ENCODE peak calls at places on chromosome 22, in ten cellular contexts. L is posterior vena cava, O is AG08396, A is osteocyte, F is T-helper 1 cell, K is progenitor cell of endocrine pancreas, S is nephron progenitor cell, X is GM19239, M is NCI-H2171, N is hypothalamus. T is an unnamed sample.

GRCh38 chr22:50507991-50508884 is at the start of gene NCAPH2:
- DNase-seq in L (peak), O (peak), A (no peak), F (no peak), K (no peak), S (peak), X (peak), M (peak), N (peak), T (peak)

GRCh38 chr22:45683248-45683647 is 11.6 kb downstream of the ATXN10 start:
- DNase-seq in L (no peak), O (no peak), A (no peak), F (no peak), K (no peak), S (no peak), X (no peak), M (no peak), N (no peak), T (no peak)

GRCh38 chr22:33210129-33210784 is 152.1 kb upstream of the SYN3 start:
- DNase-seq in L (no peak), O (peak), A (no peak), F (no peak), K (peak), S (peak), X (peak), M (peak), N (peak), T (peak)

GRCh38 chr22:48489551-48490512 is 1337.8 kb downstream of the BRD1 start:
- DNase-seq in L (no peak), O (peak), A (peak), F (no peak), K (no peak), S (peak), X (no peak), M (peak), N (no peak), T (no peak)

GRCh38 chr22:41940853-41941765 is 5.8 kb downstream of the CENPM start:
- DNase-seq in L (peak), O (peak), A (peak), F (peak), K (peak), S (peak), X (no peak), M (peak), N (peak), T (no peak)

GRCh38 chr22:19042285-19043110 is 79.7 kb downstream of the DGCR2 start:
- DNase-seq in L (peak), O (no peak), A (no peak), F (no peak), K (no peak), S (no peak), X (no peak), M (no peak), N (no peak), T (no peak)

GRCh38 chr22:48223488-48224190 is 1461.2 kb downstream of the TBC1D22A start:
- DNase-seq in L (no peak), O (no peak), A (peak), F (no peak), K (no peak), S (no peak), X (no peak), M (no peak), N (no peak), T (no peak)

GRCh38 chr22:42473484-42474193 is 41.4 kb upstream of the NFAM1 start:
- DNase-seq in L (no peak), O (peak), A (no peak), F (no peak), K (no peak), S (no peak), X (no peak), M (peak), N (peak), T (no peak)

GRCh38 chr22:48310740-48311139 is 1516.9 kb downstream of the BRD1 start:
- DNase-seq in L (no peak), O (no peak), A (no peak), F (no peak), K (no peak), S (no peak), X (no peak), M (no peak), N (no peak), T (no peak)

GRCh38 chr22:35622132-35622913 is 5.2 kb upstream of the MB start:
- DNase-seq in L (no peak), O (no peak), A (no peak), F (no peak), K (no peak), S (peak), X (no peak), M (no peak), N (no peak), T (no peak)

GRCh38 chr22:38844661-38845367 is 986 bp upstream of the NPTXR start:
- DNase-seq in L (no peak), O (no peak), A (no peak), F (no peak), K (no peak), S (no peak), X (no peak), M (no peak), N (no peak), T (no peak)

GRCh38 chr22:35944458-35944857 is 84.2 kb downstream of the RBFOX2 start:
- DNase-seq in L (no peak), O (no peak), A (no peak), F (no peak), K (no peak), S (no peak), X (no peak), M (no peak), N (no peak), T (no peak)

GRCh38 chr22:47409501-47410275 is 647.2 kb downstream of the TBC1D22A start:
- DNase-seq in L (no peak), O (no peak), A (peak), F (no peak), K (no peak), S (no peak), X (no peak), M (no peak), N (no peak), T (no peak)

GRCh38 chr22:43843783-43844530 is 18.4 kb downstream of the SULT4A1 start:
- DNase-seq in L (no peak), O (no peak), A (no peak), F (no peak), K (no peak), S (no peak), X (no peak), M (no peak), N (no peak), T (no peak)

GRCh38 chr22:38219644-38220043 is 17.9 kb downstream of the MAFF start:
- DNase-seq in L (no peak), O (no peak), A (no peak), F (no peak), K (no peak), S (no peak), X (no peak), M (peak), N (no peak), T (no peak)

GRCh38 chr22:50150161-50151129 is 20.1 kb upstream of the PANX2 start:
- DNase-seq in L (peak), O (no peak), A (no peak), F (no peak), K (no peak), S (no peak), X (no peak), M (peak), N (no peak), T (no peak)

GRCh38 chr22:44919691-44920090 is 90.1 kb downstream of the PHF21B start:
- DNase-seq in L (peak), O (no peak), A (no peak), F (no peak), K (no peak), S (no peak), X (no peak), M (no peak), N (no peak), T (no peak)

GRCh38 chr22:27970596-27971220 is 51.7 kb upstream of the PITPNB start:
- DNase-seq in L (no peak), O (no peak), A (no peak), F (no peak), K (no peak), S (no peak), X (no peak), M (no peak), N (no peak), T (no peak)

GRCh38 chr22:39959640-39960447 is at the start of gene TMA7B:
- DNase-seq in L (no peak), O (peak), A (no peak), F (peak), K (no peak), S (peak), X (no peak), M (no peak), N (peak), T (no peak)

GRCh38 chr22:45105281-45105700 is 58.4 kb upstream of the NUP50 start:
- DNase-seq in L (peak), O (no peak), A (no peak), F (no peak), K (no peak), S (no peak), X (no peak), M (peak), N (no peak), T (no peak)

GRCh38 chr22:36445158-36445668 is 36.2 kb downstream of the TXN2 start:
- DNase-seq in L (peak), O (peak), A (no peak), F (no peak), K (no peak), S (no peak), X (no peak), M (no peak), N (no peak), T (no peak)

GRCh38 chr22:36253523-36254490 is 874 bp downstream of the APOL1 start:
- DNase-seq in L (peak), O (no peak), A (no peak), F (no peak), K (no peak), S (no peak), X (no peak), M (no peak), N (peak), T (no peak)

GRCh38 chr22:46425011-46425410 is 89.5 kb downstream of the TRMU start:
- DNase-seq in L (no peak), O (peak), A (no peak), F (no peak), K (no peak), S (no peak), X (no peak), M (no peak), N (no peak), T (no peak)

GRCh38 chr22:30266445-30267381 is at the start of gene OSM:
- DNase-seq in L (peak), O (no peak), A (no peak), F (peak), K (no peak), S (no peak), X (no peak), M (no peak), N (no peak), T (no peak)

GRCh38 chr22:42803454-42803853 is 53.6 kb downstream of the ARFGAP3 start:
- DNase-seq in L (peak), O (no peak), A (no peak), F (no peak), K (no peak), S (no peak), X (no peak), M (peak), N (no peak), T (no peak)

GRCh38 chr22:27032121-27032761 is 374.9 kb downstream of the MIAT start:
- DNase-seq in L (peak), O (peak), A (no peak), F (no peak), K (no peak), S (peak), X (no peak), M (peak), N (peak), T (no peak)